ENCODE peak calls at places on chromosomes 4 and X, in five cellular contexts. Y is K562, V is H1, C is WTC11, E is HepG2. A is an unnamed sample.

GRCh38 chr4:138235419-138235952 is 6.7 kb downstream of the SLC7A11 start:
- DNase-seq in V (no peak), C (no peak), E (no peak), Y (peak), A (no peak)

GRCh38 chrX:103183912-103184311 is 31.0 kb upstream of the BEX4 start:
- DNase-seq in C (no peak), E (no peak), V (no peak), Y (no peak), A (peak)

GRCh38 chrX:110346681-110347080 is 12.0 kb upstream of the RTL9 start:
- DNase-seq in Y (peak), E (no peak), V (peak), C (peak), A (peak)

GRCh38 chrX:78029663-78030062 is 60.2 kb upstream of the PGAM4 start:
- DNase-seq in E (peak), Y (peak), C (peak), V (no peak), A (peak)

GRCh38 chrX:8848921-8849320 is 47.7 kb upstream of the FAM9A start:
- DNase-seq in Y (no peak), V (no peak), E (no peak), C (no peak), A (no peak)

GRCh38 chr4:74244049-74244448 is 64.2 kb upstream of the EPGN start:
- DNase-seq in Y (no peak), V (no peak), E (no peak), C (no peak), A (no peak)

GRCh38 chr4:3384391-3384770 is 57.4 kb upstream of the HGFAC start:
- DNase-seq in Y (no peak), E (no peak), C (no peak), V (peak), A (no peak)

GRCh38 chr4:166838975-166839614 is 395.2 kb downstream of the SPOCK3 start:
- DNase-seq in C (no peak), V (no peak), E (no peak), Y (no peak), A (no peak)

GRCh38 chr4:38489924-38490639 is 173.9 kb upstream of the KLF3 start:
- DNase-seq in C (no peak), Y (no peak), V (no peak), E (peak), A (peak)

GRCh38 chr4:8435656-8436121 is 4.8 kb downstream of the ACOX3 start:
- DNase-seq in E (no peak), C (no peak), V (no peak), Y (peak), A (peak)

GRCh38 chr4:169640261-169640880 is 20.0 kb downstream of the CLCN3 start:
- DNase-seq in E (no peak), V (no peak), C (no peak), Y (no peak), A (no peak)

GRCh38 chrX:18575744-18576143 is 96.2 kb downstream of the RS1 start:
- DNase-seq in E (no peak), C (no peak), Y (no peak), V (no peak), A (no peak)

GRCh38 chr4:133866328-133866699 is 335.3 kb downstream of the PABPC4L start:
- DNase-seq in V (no peak), Y (no peak), E (no peak), C (no peak), A (no peak)

GRCh38 chrX:130085551-130085986 is 24.7 kb downstream of the ELF4 start:
- DNase-seq in C (no peak), E (no peak), V (no peak), Y (no peak), A (no peak)

GRCh38 chr4:123785515-123785914 is 388.9 kb downstream of the SPRY1 start:
- DNase-seq in C (peak), V (peak), Y (no peak), E (no peak), A (peak)

GRCh38 chrX:5236096-5236495 is 992.6 kb downstream of the NLGN4X start:
- DNase-seq in V (no peak), Y (no peak), C (peak), E (no peak), A (peak)

GRCh38 chr4:106854970-106855369 is 181.1 kb downstream of the DKK2 start:
- DNase-seq in E (no peak), C (no peak), Y (no peak), V (no peak), A (no peak)

GRCh38 chrX:11968470-11968869 is 169.8 kb upstream of the FRMPD4 start:
- DNase-seq in E (peak), Y (no peak), C (no peak), V (no peak), A (peak)

GRCh38 chr4:158411180-158411721 is 110.4 kb upstream of the RXFP1 start:
- DNase-seq in V (no peak), E (no peak), Y (no peak), C (no peak), A (no peak)

GRCh38 chr4:166169111-166169510 is 296.1 kb downstream of the TLL1 start:
- DNase-seq in V (peak), Y (no peak), E (peak), C (peak), A (peak)

GRCh38 chr4:94457692-94458106 is 6.0 kb downstream of the PDLIM5 start:
- DNase-seq in Y (no peak), V (no peak), C (no peak), E (no peak), A (peak)

GRCh38 chr4:7101692-7102515 is 34.0 kb upstream of the GRPEL1 start:
- DNase-seq in Y (peak), E (peak), V (peak), C (peak), A (peak)

GRCh38 chr4:117987464-117987863 is 46.8 kb upstream of the NDST3 start:
- DNase-seq in V (no peak), Y (no peak), E (no peak), C (no peak), A (no peak)

GRCh38 chrX:17829526-17829925 is 31.6 kb downstream of the RAI2 start:
- DNase-seq in V (no peak), C (no peak), E (no peak), Y (no peak), A (no peak)

GRCh38 chrX:40504801-40505605 is 75.8 kb upstream of the ATP6AP2 start:
- DNase-seq in Y (no peak), V (no peak), E (no peak), C (no peak), A (peak)

GRCh38 chr4:7103599-7104365 is 35.9 kb upstream of the GRPEL1 start:
- DNase-seq in E (peak), Y (no peak), C (no peak), V (no peak), A (no peak)

GRCh38 chrX:110383414-110383813 is 24.8 kb downstream of the RTL9 start:
- DNase-seq in C (no peak), V (no peak), Y (no peak), E (no peak), A (no peak)

GRCh38 chr4:152258804-152259708 is 276.8 kb downstream of the FBXW7 start:
- DNase-seq in E (peak), C (no peak), V (no peak), Y (no peak), A (no peak)

GRCh38 chr4:2929469-2929868 is 33.7 kb downstream of the NOP14 start:
- DNase-seq in C (no peak), Y (no peak), V (no peak), E (no peak), A (no peak)

GRCh38 chr4:6546681-6547447 is 28.1 kb upstream of the MAN2B2 start:
- DNase-seq in E (peak), Y (peak), V (peak), C (peak), A (peak)

GRCh38 chrX:65601530-65602281 is 65.7 kb upstream of the MSN start:
- DNase-seq in V (no peak), C (no peak), Y (no peak), E (peak), A (no peak)

GRCh38 chr4:156378053-156378665 is 424.5 kb upstream of the CTSO start:
- DNase-seq in C (peak), V (peak), Y (no peak), E (peak), A (peak)

GRCh38 chrX:53263597-53264094 is 17.7 kb downstream of the IQSEC2 start:
- DNase-seq in Y (peak), E (no peak), V (no peak), C (no peak), A (no peak)

GRCh38 chr4:54433686-54434085 is 204.6 kb downstream of the PDGFRA start:
- DNase-seq in Y (peak), V (peak), E (no peak), C (peak), A (peak)

GRCh38 chr4:7842384-7843279 is 97.0 kb downstream of the AFAP1 start:
- DNase-seq in V (no peak), Y (no peak), E (no peak), C (no peak), A (no peak)

DNA sequence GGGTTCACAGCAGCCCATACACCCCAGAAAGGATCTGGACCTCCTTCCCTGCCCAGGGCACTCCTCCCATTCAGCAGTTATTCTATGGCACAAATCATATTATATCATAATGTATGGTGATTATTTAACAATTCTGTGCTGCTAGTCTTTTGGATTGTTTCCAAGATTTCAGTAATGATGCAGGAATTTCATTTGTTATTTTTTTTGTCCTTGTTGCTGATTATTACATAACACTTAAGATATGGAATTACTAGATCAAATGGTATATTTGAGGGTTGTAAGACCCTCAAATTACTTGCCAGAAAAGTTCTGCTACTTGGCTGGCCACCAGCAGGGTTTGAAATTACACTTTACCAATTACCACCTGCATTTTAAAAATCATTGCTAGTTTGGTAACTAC is 36.4 kb downstream of the QDPR start:
- DNase-seq in Y (no peak), C (no peak), E (no peak), V (no peak), A (no peak)
- TF ChIP-seq CREB1 in Y (no peak), C (no peak), E (no peak), V (no peak), A (no peak)

GRCh38 chr4:84492290-84492689 is 6.8 kb downstream of the NKX6-1 start:
- DNase-seq in V (no peak), Y (no peak), C (peak), E (no peak), A (peak)

GRCh38 chr4:84493092-84493850 is 5.8 kb downstream of the NKX6-1 start:
- DNase-seq in V (peak), E (no peak), Y (no peak), C (peak), A (peak)

GRCh38 chr4:84492737-84493091 is 6.4 kb downstream of the NKX6-1 start:
- DNase-seq in V (no peak), Y (no peak), E (no peak), C (peak), A (peak)

GRCh38 chr4:84490663-84491062 is 8.4 kb downstream of the NKX6-1 start:
- DNase-seq in E (no peak), C (no peak), Y (no peak), V (no peak), A (no peak)

DNA sequence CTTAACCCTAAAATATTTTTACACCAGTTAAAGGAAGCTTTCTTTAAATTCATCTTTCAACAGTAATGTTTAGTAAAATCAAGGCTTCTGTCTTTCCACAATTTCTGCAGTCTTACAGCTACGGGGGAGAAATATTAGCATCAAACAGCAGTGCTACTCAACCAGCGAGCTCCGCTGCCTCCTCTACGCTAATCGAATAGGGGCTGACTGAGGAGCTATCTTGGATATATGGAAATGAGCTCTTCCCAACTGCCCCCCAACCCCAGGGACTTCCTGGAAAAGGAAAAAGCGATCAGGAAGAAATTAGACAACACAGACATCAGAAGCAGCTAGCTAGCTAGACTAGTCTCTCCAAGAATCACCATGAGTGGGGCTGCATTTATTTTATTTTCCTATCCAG is 7.7 kb downstream of the NKX6-1 start:
- DNase-seq in Y (no peak), C (no peak), E (no peak), V (no peak), A (peak)
- TF ChIP-seq CREB1 in Y (no peak), C (no peak), E (no peak), V (no peak), A (no peak)

GRCh38 chrX:32448945-32449344 is 762.4 kb downstream of the DMD start:
- DNase-seq in C (no peak), Y (no peak), E (no peak), V (no peak), A (no peak)

GRCh38 chrX:32451954-32452518 is 759.3 kb downstream of the DMD start:
- DNase-seq in V (no peak), E (no peak), C (no peak), Y (no peak), A (no peak)

GRCh38 chrX:32447640-32448039 is 763.7 kb downstream of the DMD start:
- DNase-seq in V (no peak), Y (no peak), E (no peak), C (no peak), A (no peak)

GRCh38 chrX:32443841-32444240 is 767.5 kb downstream of the DMD start:
- DNase-seq in V (no peak), E (no peak), C (no peak), Y (no peak), A (no peak)

GRCh38 chrX:32448320-32448719 is 763.0 kb downstream of the DMD start:
- DNase-seq in Y (no peak), E (peak), V (no peak), C (no peak), A (peak)
- TF ChIP-seq CREB1 in Y (no peak), E (no peak), V (no peak), C (no peak), A (no peak)

GRCh38 chr4:46432923-46433322 is 43.0 kb upstream of the GABRA2 start:
- DNase-seq in V (no peak), C (no peak), E (no peak), Y (no peak), A (no peak)
- TF ChIP-seq CREB1 in V (no peak), C (no peak), E (no peak), Y (no peak), A (no peak)

GRCh38 chr4:146524663-146525062 is 2.9 kb upstream of the SLC10A7 start:
- DNase-seq in Y (no peak), E (no peak), C (no peak), V (no peak), A (no peak)

GRCh38 chr4:146521543-146522097 is at the start of gene SLC10A7:
- DNase-seq in Y (peak), C (peak), V (peak), E (peak), A (peak)

GRCh38 chr4:146522098-146522861 is 540 bp upstream of the SLC10A7 start:
- DNase-seq in Y (peak), E (peak), C (peak), V (peak), A (peak)

GRCh38 chr4:146520894-146521542 is 722 bp downstream of the SLC10A7 start:
- DNase-seq in Y (peak), V (no peak), C (no peak), E (peak), A (peak)

DNA sequence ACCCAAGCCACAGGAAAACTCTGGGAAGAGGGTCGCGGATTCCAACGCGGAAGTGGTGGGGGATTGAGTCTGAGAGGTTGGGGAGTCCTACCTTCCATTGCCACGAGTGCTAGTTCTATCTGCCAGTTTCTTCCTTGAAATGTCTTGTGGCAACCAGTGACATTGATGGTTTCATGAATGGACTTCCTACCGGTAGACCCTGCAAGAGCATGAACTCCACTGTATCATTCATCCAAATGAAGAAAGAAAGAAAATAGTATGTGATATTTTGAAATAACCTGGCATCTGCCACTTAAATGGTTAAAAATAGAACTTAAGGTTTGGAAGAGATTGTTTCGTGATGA is 1.1 kb upstream of the SLC10A7 start:
- DNase-seq in E (peak), C (no peak), V (no peak), Y (no peak), A (peak)
- TF ChIP-seq CREB1 in E (no peak), C (no peak), V (no peak), Y (no peak), A (no peak)

DNA sequence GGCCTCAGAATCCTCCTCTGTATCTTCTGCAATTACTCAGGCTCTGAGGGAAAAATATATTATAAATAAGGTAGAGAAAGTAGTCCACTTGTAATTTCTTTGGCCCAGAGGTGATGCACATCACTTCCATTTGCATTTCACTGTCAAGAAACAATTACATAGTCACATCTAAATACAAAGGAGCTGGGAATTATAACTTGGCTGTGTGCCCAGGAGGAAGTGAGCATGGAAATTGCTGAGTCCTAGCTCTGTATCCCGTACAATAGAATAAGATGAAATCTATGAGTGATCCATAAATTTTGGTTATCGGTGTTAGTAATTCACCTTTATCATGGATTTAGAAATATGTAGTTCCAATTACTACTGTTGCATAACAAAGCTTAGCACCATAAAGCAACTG is 241.5 kb upstream of the GALNT7 start:
- DNase-seq in C (no peak), V (no peak), E (no peak), Y (no peak), A (no peak)
- TF ChIP-seq CREB1 in C (no peak), V (no peak), E (no peak), Y (no peak), A (no peak)

GRCh38 chrX:101079223-101079622 is 544 bp downstream of the TMEM35A start:
- DNase-seq in V (peak), C (no peak), Y (no peak), E (no peak), A (peak)

GRCh38 chrX:101080326-101080725 is 1.6 kb downstream of the TMEM35A start:
- DNase-seq in C (no peak), Y (no peak), V (no peak), E (no peak), A (no peak)

GRCh38 chrX:101081257-101081656 is 2.6 kb downstream of the TMEM35A start:
- DNase-seq in Y (no peak), E (no peak), V (no peak), C (no peak), A (no peak)

GRCh38 chrX:101079736-101080135 is 1.1 kb downstream of the TMEM35A start:
- DNase-seq in C (peak), Y (no peak), E (no peak), V (no peak), A (peak)

DNA sequence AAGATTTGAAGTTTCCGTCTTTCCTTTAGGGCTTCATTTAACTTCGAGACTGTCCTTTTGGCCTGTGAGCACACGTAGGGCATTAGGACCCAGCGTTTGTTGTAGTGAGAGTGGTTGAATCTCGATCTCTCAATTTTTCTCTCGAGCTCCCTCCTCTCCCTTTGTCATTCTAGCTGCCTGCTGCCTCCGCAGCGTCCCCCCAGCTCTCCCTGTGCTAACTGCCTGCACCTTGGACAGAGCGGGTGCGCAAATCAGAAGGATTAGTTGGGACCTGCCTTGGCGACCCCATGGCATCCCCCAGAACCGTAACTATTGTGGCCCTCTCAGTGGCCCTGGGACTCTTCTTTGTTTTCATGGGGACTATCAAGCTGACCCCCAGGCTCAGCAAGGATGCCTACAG is at the start of gene TMEM35A:
- DNase-seq in C (peak), E (no peak), V (peak), Y (no peak), A (peak)
- TF ChIP-seq CREB1 in C (no peak), E (no peak), V (no peak), Y (no peak), A (no peak)